ENCODE peak calls at places on chromosomes 2 and 18, in six cellular contexts. W, H, C, Y, G and Q are unnamed samples.

GRCh38 chr2:12493031-12493513 is 223.7 kb upstream of the TRIB2 start:
- DNase-seq in W (no peak), H (no peak), C (no peak), Y (no peak), G (no peak), Q (no peak)

GRCh38 chr18:37532917-37533316 is 32.7 kb downstream of the CELF4 start:
- DNase-seq in W (no peak), H (no peak), C (no peak), Y (no peak), G (no peak), Q (no peak)

GRCh38 chr2:151315381-151315903 is 26.0 kb upstream of the NMI start:
- DNase-seq in W (peak; percentile 53), H (no peak), C (no peak), Y (no peak), G (no peak), Q (no peak)

GRCh38 chr2:17426708-17427107 is 91.5 kb downstream of the RAD51AP2 start:
- DNase-seq in W (no peak), H (no peak), C (no peak), Y (no peak), G (no peak), Q (no peak)

GRCh38 chr2:232624554-232624842 is 8.9 kb upstream of the EFHD1 start:
- DNase-seq in W (no peak), H (no peak), C (no peak), Y (no peak), G (no peak), Q (peak; percentile 6)

GRCh38 chr2:183219853-183220252 is 95.6 kb downstream of the NUP35 start:
- DNase-seq in W (no peak), H (no peak), C (no peak), Y (no peak), G (no peak), Q (no peak)

GRCh38 chr2:178859760-178860159 is 52.5 kb upstream of the TTN start:
- DNase-seq in W (no peak), H (no peak), C (no peak), Y (no peak), G (no peak), Q (no peak)

GRCh38 chr2:178478102-178478441 is 328 bp downstream of the FKBP7 start:
- DNase-seq in W (peak; percentile 30), H (no peak), C (no peak), Y (no peak), G (peak; percentile 23), Q (peak; percentile 42)

GRCh38 chr18:12048827-12049175 is 44.8 kb upstream of the ANKRD62 start:
- DNase-seq in W (no peak), H (no peak), C (no peak), Y (no peak), G (no peak), Q (no peak)

GRCh38 chr2:96685592-96686459 is 43.3 kb downstream of the FER1L5 start:
- DNase-seq in W (peak; percentile 51), H (no peak), C (no peak), Y (no peak), G (no peak), Q (no peak)

GRCh38 chr2:128421861-128422311 is 103.2 kb upstream of the HS6ST1 start:
- DNase-seq in W (no peak), H (no peak), C (no peak), Y (peak; percentile 68), G (no peak), Q (no peak)

GRCh38 chr18:23703057-23703986 is 14.1 kb downstream of the LAMA3 start:
- DNase-seq in W (peak; percentile 49), H (peak; percentile 79), C (no peak), Y (peak; percentile 33), G (peak; percentile 41), Q (peak; percentile 52)

GRCh38 chr2:10375570-10376266 is 72.4 kb downstream of the ODC1 start:
- DNase-seq in W (peak; percentile 25), H (no peak), C (no peak), Y (no peak), G (peak; percentile 62), Q (peak; percentile 61)

GRCh38 chr2:152240559-152241231 is 65.1 kb upstream of the STAM2 start:
- DNase-seq in W (no peak), H (no peak), C (no peak), Y (no peak), G (no peak), Q (no peak)

GRCh38 chr2:239093956-239094355 is 246.1 kb downstream of the TWIST2 start:
- DNase-seq in W (no peak), H (no peak), C (no peak), Y (no peak), G (no peak), Q (no peak)

GRCh38 chr2:237494066-237494465 is 7.0 kb downstream of the MLPH start:
- DNase-seq in W (no peak), H (no peak), C (no peak), Y (no peak), G (no peak), Q (no peak)

GRCh38 chr2:230244211-230244610 is 18.7 kb downstream of the SP140 start:
- DNase-seq in W (no peak), H (no peak), C (no peak), Y (no peak), G (no peak), Q (no peak)

GRCh38 chr2:237726401-237726830 is 72.2 kb upstream of the RBM44 start:
- DNase-seq in W (no peak), H (no peak), C (no peak), Y (no peak), G (no peak), Q (no peak)

GRCh38 chr2:129877795-129878775 is 101.4 kb upstream of the RAB6C start:
- DNase-seq in W (no peak), H (peak; percentile 27), C (peak; percentile 36), Y (peak; percentile 75), G (peak; percentile 63), Q (peak; percentile 65)

GRCh38 chr2:188276255-188276654 is 15.4 kb upstream of the GULP1 start:
- DNase-seq in W (peak; percentile 4), H (no peak), C (no peak), Y (no peak), G (no peak), Q (no peak)

GRCh38 chr2:96238266-96238665 is 27.5 kb downstream of the TMEM127 start:
- DNase-seq in W (no peak), H (no peak), C (no peak), Y (no peak), G (no peak), Q (no peak)

GRCh38 chr2:43950383-43951008 is 45.3 kb downstream of the LRPPRC start:
- DNase-seq in W (peak; percentile 17), H (peak; percentile 69), C (no peak), Y (no peak), G (peak; percentile 24), Q (peak; percentile 7)

GRCh38 chr18:34942276-34942675 is 98.9 kb upstream of the MAPRE2 start:
- DNase-seq in W (no peak), H (no peak), C (no peak), Y (no peak), G (no peak), Q (no peak)

GRCh38 chr18:13813271-13813849 is 10.6 kb upstream of the MC5R start:
- DNase-seq in W (peak; percentile 78), H (peak; percentile 41), C (peak; percentile 58), Y (no peak), G (peak; percentile 74), Q (peak; percentile 75)
- TF ChIP-seq CTCF in W (peak; percentile 94), H (peak; percentile 43), C (peak; percentile 84), Y (peak; percentile 77), G (peak; percentile 71), Q (peak; percentile 77)

GRCh38 chr2:207066166-207066565 is 99.6 kb downstream of the KLF7 start:
- DNase-seq in W (no peak), H (no peak), C (no peak), Y (no peak), G (no peak), Q (no peak)

GRCh38 chr2:207066784-207067460 is 98.8 kb downstream of the KLF7 start:
- DNase-seq in W (no peak), H (no peak), C (no peak), Y (no peak), G (no peak), Q (no peak)

GRCh38 chr2:207064128-207064694 is 101.5 kb downstream of the KLF7 start:
- DNase-seq in W (no peak), H (no peak), C (no peak), Y (no peak), G (no peak), Q (no peak)

GRCh38 chr2:207055254-207055653 is 110.5 kb downstream of the KLF7 start:
- DNase-seq in W (no peak), H (no peak), C (no peak), Y (no peak), G (no peak), Q (no peak)

GRCh38 chr2:207061181-207061580 is 104.6 kb downstream of the KLF7 start:
- DNase-seq in W (no peak), H (no peak), C (no peak), Y (no peak), G (no peak), Q (no peak)
- TF ChIP-seq CTCF in W (no peak), H (no peak), C (no peak), Y (no peak), G (no peak), Q (no peak)

DNA sequence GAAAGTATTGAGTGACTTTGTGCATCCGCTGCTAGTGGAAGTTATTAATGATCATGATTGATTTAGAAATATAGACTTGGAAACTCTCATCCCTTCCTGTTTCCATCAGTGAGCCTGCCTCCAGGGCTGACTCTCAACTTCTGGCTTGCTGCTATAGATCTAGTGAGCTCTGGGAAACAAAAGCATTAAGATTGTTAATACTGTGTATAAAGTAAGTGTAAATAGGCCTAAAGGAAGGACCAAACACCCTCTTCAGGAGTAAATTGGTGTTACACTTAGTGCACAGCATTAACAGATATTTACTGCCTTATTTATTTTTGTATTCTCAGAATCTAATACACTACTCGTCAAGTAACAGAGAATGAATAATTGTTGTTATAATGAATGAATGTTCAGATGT is 285.6 kb downstream of the THSD7B start:
- DNase-seq in W (peak; percentile 19), H (peak; percentile 5), C (no peak), Y (no peak), G (no peak), Q (no peak)
- TF ChIP-seq CTCF in W (peak; percentile 55), H (no peak), C (no peak), Y (no peak), G (no peak), Q (no peak)

GRCh38 chr2:102049756-102050443 is 58.1 kb downstream of the IL1R2 start:
- DNase-seq in W (no peak), H (no peak), C (no peak), Y (peak; percentile 82), G (no peak), Q (no peak)

GRCh38 chr2:102053096-102053495 is 61.3 kb downstream of the IL1R2 start:
- DNase-seq in W (no peak), H (no peak), C (no peak), Y (no peak), G (no peak), Q (no peak)

GRCh38 chr2:102050854-102051391 is 59.2 kb downstream of the IL1R2 start:
- DNase-seq in W (no peak), H (no peak), C (no peak), Y (peak; percentile 89), G (no peak), Q (no peak)

GRCh38 chr2:102052367-102052764 is 60.6 kb downstream of the IL1R2 start:
- DNase-seq in W (no peak), H (no peak), C (no peak), Y (no peak), G (no peak), Q (no peak)

GRCh38 chr2:102051659-102052366 is 60.1 kb downstream of the IL1R2 start:
- DNase-seq in W (no peak), H (no peak), C (no peak), Y (no peak), G (no peak), Q (no peak)
- TF ChIP-seq CTCF in W (no peak), H (no peak), C (no peak), Y (no peak), G (no peak), Q (no peak)